ENCODE peak calls at places on chromosomes 13 and 19, in five cellular contexts. K is mucosa of descending colon, U is esophagus squamous epithelium, L is pancreas, V is BE2C. Q is an unnamed sample. For H3K9me3 and H3K36me3, the result is how much of the 10 kb centered on the place peaks cover.

GRCh38 chr13:24168392-24168750 is 7.9 kb downstream of the SPATA13 start:
- DNase-seq in K (no peak), U (no peak), L (no peak), V (no peak), Q (no peak)

GRCh38 chr13:48156466-48156865 is 61.6 kb upstream of the MED4 start:
- DNase-seq in K (peak), U (no peak), L (no peak), V (no peak), Q (no peak)

GRCh38 chr19:40791349-40791748 is 7.6 kb upstream of the EGLN2 start:
- DNase-seq in K (no peak), U (no peak), L (no peak), V (no peak), Q (peak)

GRCh38 chr13:37690361-37690760 is 91.8 kb upstream of the POSTN start:
- DNase-seq in K (no peak), U (no peak), L (no peak), V (no peak), Q (no peak)

GRCh38 chr13:56561327-56561726 is 579.4 kb upstream of the PRR20A start:
- DNase-seq in K (no peak), U (no peak), L (no peak), V (no peak), Q (no peak)

GRCh38 chr19:31002852-31003251 is 346.4 kb downstream of the TSHZ3 start:
- DNase-seq in K (no peak), U (no peak), L (no peak), V (no peak), Q (no peak)

GRCh38 chr19:6185093-6185824 is 49.8 kb downstream of the ACSBG2 start:
- DNase-seq in K (no peak), U (no peak), L (no peak), V (no peak), Q (peak)

GRCh38 chr19:33509774-33510173 is 11.8 kb downstream of the PEPD start:
- DNase-seq in K (no peak), U (no peak), L (no peak), V (no peak), Q (no peak)

GRCh38 chr13:91482427-91482826 is 84.0 kb downstream of the GPC5 start:
- DNase-seq in K (no peak), U (no peak), L (no peak), V (no peak), Q (no peak)

GRCh38 chr13:73171242-73171641 is 112.4 kb downstream of the KLF5 start:
- DNase-seq in K (no peak), U (no peak), L (no peak), V (no peak), Q (no peak)

GRCh38 chr19:50861496-50862286 is 7.0 kb downstream of the KLK3 start:
- DNase-seq in K (no peak), U (no peak), L (no peak), V (peak), Q (no peak)

GRCh38 chr13:46496086-46496485 is 56.9 kb upstream of the LRCH1 start:
- DNase-seq in K (no peak), U (no peak), L (no peak), V (no peak), Q (no peak)

GRCh38 chr13:65508338-65508737 is 1721.8 kb downstream of the PCDH9 start:
- DNase-seq in K (no peak), U (no peak), L (no peak), V (no peak), Q (no peak)

GRCh38 chr13:30738526-30738925 is 3.2 kb downstream of the ALOX5AP start:
- DNase-seq in K (no peak), U (no peak), L (no peak), V (no peak), Q (no peak)

GRCh38 chr19:45016388-45017314 is 15.4 kb downstream of the RELB start:
- DNase-seq in K (no peak), U (no peak), L (peak), V (peak), Q (peak)

GRCh38 chr13:78046349-78046748 is 127.7 kb upstream of the EDNRB start:
- DNase-seq in K (no peak), U (no peak), L (no peak), V (no peak), Q (no peak)

GRCh38 chr13:101289764-101290163 is 126.5 kb downstream of the NALCN start:
- DNase-seq in K (no peak), U (no peak), L (no peak), V (peak), Q (no peak)

GRCh38 chr13:100673831-100674362 is 698 bp downstream of the TMTC4 start:
- DNase-seq in K (peak), U (no peak), L (peak), V (peak), Q (no peak)

GRCh38 chr19:45153339-45154063 is 7.3 kb downstream of the NKPD1 start:
- DNase-seq in K (no peak), U (no peak), L (peak), V (peak), Q (no peak)

GRCh38 chr13:110872034-110872767 is 42.7 kb downstream of the ANKRD10 start:
- DNase-seq in K (no peak), U (no peak), L (no peak), V (no peak), Q (no peak)

GRCh38 chr13:110869231-110869804 is 45.6 kb downstream of the ANKRD10 start:
- DNase-seq in K (no peak), U (no peak), L (no peak), V (no peak), Q (no peak)

GRCh38 chr13:110867380-110867779 is 47.5 kb downstream of the ANKRD10 start:
- DNase-seq in K (no peak), U (no peak), L (no peak), V (no peak), Q (no peak)

GRCh38 chr13:110868631-110869165 is 46.2 kb downstream of the ANKRD10 start:
- DNase-seq in K (no peak), U (no peak), L (no peak), V (no peak), Q (no peak)

GRCh38 chr13:110869805-110870706 is 44.8 kb downstream of the ANKRD10 start:
- DNase-seq in K (peak), U (peak), L (peak), V (peak), Q (peak)
- TF ChIP-seq CTCF in K (no peak), U (no peak), L (no peak), V (no peak), Q (peak)

GRCh38 chr19:9528757-9529336 is 9.6 kb downstream of the ZNF426 start:
- DNase-seq in K (no peak), U (no peak), L (no peak), V (no peak), Q (no peak)
- H3K9me3 ChIP-seq in K (half or more), U (half or more), L (under half), V (under half), Q (half or more)

DNA sequence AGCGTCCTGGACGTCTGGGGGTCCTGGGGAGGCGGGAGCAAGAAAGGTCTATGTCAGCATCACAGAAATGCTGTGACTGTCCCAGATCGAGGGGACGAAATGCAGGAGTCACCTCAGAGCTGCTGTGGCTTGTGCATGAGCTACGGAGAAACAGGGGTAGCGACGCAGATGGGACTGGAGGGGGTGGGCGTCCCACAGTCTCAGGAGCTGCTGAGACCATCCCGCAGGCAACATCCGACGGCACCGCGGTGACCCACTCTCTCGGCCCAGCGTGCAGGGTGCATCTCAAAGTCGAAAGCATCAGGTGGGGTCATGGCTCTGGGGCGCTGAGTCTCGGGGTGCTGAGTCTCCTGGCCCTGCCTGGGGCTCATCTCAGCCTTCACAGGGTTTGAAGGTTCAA is 37.4 kb upstream of the C13orf46 start:
- DNase-seq in K (peak), U (no peak), L (no peak), V (no peak), Q (no peak)
- H3K36me3 ChIP-seq in K (under half), U (under half), L (under half), V (under half), Q (half or more)

GRCh38 chr13:83780201-83780600 is 102.1 kb downstream of the SLITRK1 start:
- DNase-seq in K (no peak), U (no peak), L (no peak), V (peak), Q (no peak)
- TF ChIP-seq CTCF in K (no peak), U (no peak), L (peak), V (peak), Q (no peak)